ENCODE peak calls at places on chromosomes 1 and 21, in six cellular contexts. G is AML-193, J is sciatic nerve, M is MCF 10A, I is Kasumi-1, V is uterus. C is an unnamed sample.

GRCh38 chr21:32336711-32337110 is 38.1 kb downstream of the MRAP start:
- DNase-seq in G (no peak), J (no peak), M (peak; percentile 59), I (no peak), V (no peak), C (no peak)

GRCh38 chr1:147579532-147580199 is 38.4 kb downstream of the BCL9 start:
- DNase-seq in G (no peak), J (no peak), M (no peak), I (no peak), V (no peak), C (peak; percentile 99)

GRCh38 chr1:43272576-43273571 is 3.1 kb downstream of the TMEM125 start:
- DNase-seq in G (no peak), J (peak; percentile 47), M (no peak), I (no peak), V (no peak), C (no peak)

GRCh38 chr1:31064685-31065309 is 720 bp downstream of the PUM1 start:
- DNase-seq in G (no peak), J (peak; percentile 57), M (peak; percentile 41), I (peak; percentile 29), V (no peak), C (no peak)

GRCh38 chr21:33543505-33544129 is 779 bp downstream of the SON start:
- DNase-seq in G (peak; percentile 39), J (peak; percentile 89), M (no peak), I (no peak), V (peak; percentile 71), C (no peak)

GRCh38 chr1:183812111-183812510 is 7.2 kb downstream of the RGL1 start:
- DNase-seq in G (no peak), J (no peak), M (no peak), I (no peak), V (no peak), C (no peak)

GRCh38 chr1:15923241-15923640 is 52.7 kb downstream of the ZBTB17 start:
- DNase-seq in G (no peak), J (no peak), M (peak; percentile 64), I (no peak), V (no peak), C (peak; percentile 71)

GRCh38 chr1:110185181-110185580 is 24.9 kb upstream of the KCNC4 start:
- DNase-seq in G (no peak), J (no peak), M (no peak), I (no peak), V (no peak), C (no peak)

GRCh38 chr1:197526736-197527371 is 248.4 kb downstream of the DENND1B start:
- DNase-seq in G (peak; percentile 60), J (no peak), M (peak; percentile 50), I (peak; percentile 52), V (no peak), C (peak; percentile 37)

GRCh38 chr1:45542591-45542990 is 8.0 kb upstream of the AKR1A1 start:
- DNase-seq in G (no peak), J (no peak), M (no peak), I (no peak), V (no peak), C (peak; percentile 38)

GRCh38 chr1:100249155-100249536 is 488 bp downstream of the DBT start:
- DNase-seq in G (no peak), J (no peak), M (no peak), I (peak; percentile 23), V (no peak), C (no peak)

GRCh38 chr21:33825419-33825818 is 90.2 kb downstream of the ATP5PO start:
- DNase-seq in G (no peak), J (no peak), M (no peak), I (no peak), V (no peak), C (no peak)

GRCh38 chr1:171251741-171252300 is 3.5 kb downstream of the FMO1 start:
- DNase-seq in G (no peak), J (peak; percentile 67), M (peak; percentile 51), I (peak; percentile 20), V (peak; percentile 34), C (no peak)

GRCh38 chr1:236685205-236685916 is 938 bp upstream of the ACTN2 start:
- DNase-seq in G (no peak), J (no peak), M (no peak), I (no peak), V (no peak), C (no peak)

GRCh38 chr21:16082038-16082816 is 352.4 kb downstream of the USP25 start:
- DNase-seq in G (peak; percentile 33), J (no peak), M (peak; percentile 17), I (peak; percentile 11), V (no peak), C (peak; percentile 56)

GRCh38 chr1:70528591-70529333 is 117.7 kb downstream of the CTH start:
- DNase-seq in G (peak; percentile 36), J (no peak), M (peak; percentile 39), I (peak; percentile 51), V (peak; percentile 40), C (peak; percentile 38)

GRCh38 chr1:30748098-30748698 is 9.4 kb downstream of the LAPTM5 start:
- DNase-seq in G (no peak), J (no peak), M (peak; percentile 92), I (no peak), V (no peak), C (no peak)

GRCh38 chr1:2027961-2028583 is 8.9 kb downstream of the GABRD start:
- DNase-seq in G (no peak), J (no peak), M (no peak), I (no peak), V (no peak), C (no peak)

GRCh38 chr1:26950602-26951001 is 9.7 kb downstream of the KDF1 start:
- DNase-seq in G (no peak), J (no peak), M (no peak), I (no peak), V (no peak), C (no peak)

GRCh38 chr1:25677193-25677773 is 60.7 kb downstream of the MAN1C1 start:
- DNase-seq in G (no peak), J (no peak), M (no peak), I (no peak), V (no peak), C (no peak)

GRCh38 chr21:29730281-29730680 is 209.5 kb downstream of the GRIK1 start:
- DNase-seq in G (no peak), J (no peak), M (no peak), I (no peak), V (no peak), C (no peak)

GRCh38 chr21:39842741-39843146 is 24.5 kb upstream of the PCP4 start:
- DNase-seq in G (no peak), J (no peak), M (no peak), I (no peak), V (no peak), C (no peak)

GRCh38 chr21:26117972-26118367 is 52.6 kb downstream of the APP start:
- DNase-seq in G (no peak), J (no peak), M (no peak), I (no peak), V (no peak), C (no peak)

GRCh38 chr1:112312315-112312714 is 83.7 kb upstream of the CTTNBP2NL start:
- DNase-seq in G (no peak), J (no peak), M (no peak), I (no peak), V (no peak), C (no peak)

GRCh38 chr1:227949341-227949921 is 1.7 kb upstream of the WNT9A start:
- DNase-seq in G (no peak), J (peak; percentile 54), M (no peak), I (no peak), V (no peak), C (no peak)

GRCh38 chr1:223244366-223245103 is 101.5 kb upstream of the TLR5 start:
- DNase-seq in G (no peak), J (no peak), M (peak; percentile 36), I (no peak), V (no peak), C (no peak)

GRCh38 chr1:42379794-42380616 is 587 bp upstream of the RIMKLA start:
- DNase-seq in G (no peak), J (no peak), M (peak; percentile 23), I (peak; percentile 33), V (peak; percentile 16), C (peak; percentile 25)

GRCh38 chr21:31334648-31335121 is 9.4 kb downstream of the TIAM1 start:
- DNase-seq in G (no peak), J (no peak), M (no peak), I (no peak), V (no peak), C (no peak)

GRCh38 chr1:115073298-115074087 is 15.8 kb downstream of the TSPAN2 start:
- DNase-seq in G (no peak), J (no peak), M (no peak), I (no peak), V (no peak), C (no peak)

GRCh38 chr1:218991089-218991488 is 182.6 kb upstream of the LYPLAL1 start:
- DNase-seq in G (no peak), J (no peak), M (no peak), I (no peak), V (no peak), C (no peak)

GRCh38 chr1:220956861-220957605 is 77.8 kb downstream of the HLX start:
- DNase-seq in G (peak; percentile 11), J (no peak), M (peak; percentile 97), I (no peak), V (peak; percentile 16), C (peak; percentile 95)

GRCh38 chr21:18614327-18614726 is 210.7 kb upstream of the TMPRSS15 start:
- DNase-seq in G (no peak), J (no peak), M (no peak), I (no peak), V (no peak), C (no peak)

GRCh38 chr1:12063141-12064072 is at the start of gene TNFRSF8:
- DNase-seq in G (no peak), J (no peak), M (no peak), I (no peak), V (no peak), C (no peak)

GRCh38 chr1:227131193-227131592 is 187.1 kb downstream of the CDC42BPA start:
- DNase-seq in G (no peak), J (no peak), M (peak; percentile 66), I (peak; percentile 7), V (no peak), C (peak; percentile 42)

C was measured in renal cortical epithelial cell.